ENCODE peak calls at places on chromosome 3, in seven cellular contexts. T, N, F, K, O, R and X are unnamed samples.

GRCh38 chr3:71484452-71484851 is 99.1 kb downstream of the FOXP1 start:
- DNase-seq in T (no peak), N (no peak), F (no peak), K (no peak), O (no peak), R (no peak), X (no peak)

GRCh38 chr3:49673131-49673714 is 928 bp upstream of the APEH start:
- DNase-seq in T (peak), N (no peak), F (peak), K (peak), O (no peak), R (no peak), X (no peak)

GRCh38 chr3:115790759-115791158 is 167.4 kb downstream of the GAP43 start:
- DNase-seq in T (peak), N (no peak), F (peak), K (peak), O (no peak), R (no peak), X (no peak)

GRCh38 chr3:52470920-52471319 is 15.5 kb downstream of the NISCH start:
- DNase-seq in T (no peak), N (no peak), F (no peak), K (no peak), O (no peak), R (no peak), X (no peak)

GRCh38 chr3:141544697-141545096 is 57.9 kb downstream of the RASA2 start:
- DNase-seq in T (no peak), N (no peak), F (no peak), K (no peak), O (no peak), R (no peak), X (no peak)

GRCh38 chr3:127682576-127682975 is 9.8 kb downstream of the ABTB1 start:
- DNase-seq in T (no peak), N (peak), F (no peak), K (no peak), O (no peak), R (no peak), X (peak)

GRCh38 chr3:195918176-195918575 is 9.8 kb upstream of the TNK2 start:
- DNase-seq in T (no peak), N (no peak), F (no peak), K (no peak), O (no peak), R (no peak), X (no peak)

GRCh38 chr3:50246517-50246954 is 10.5 kb downstream of the GNAI2 start:
- DNase-seq in T (peak), N (no peak), F (peak), K (no peak), O (peak), R (no peak), X (no peak)

GRCh38 chr3:50873376-50874157 is 198.8 kb downstream of the DOCK3 start:
- DNase-seq in T (no peak), N (no peak), F (no peak), K (no peak), O (no peak), R (no peak), X (no peak)

GRCh38 chr3:9308298-9308990 is 54.4 kb upstream of the THUMPD3 start:
- DNase-seq in T (no peak), N (no peak), F (no peak), K (no peak), O (no peak), R (peak), X (no peak)

GRCh38 chr3:172685331-172686214 is 25.3 kb downstream of the NCEH1 start:
- DNase-seq in T (peak), N (no peak), F (no peak), K (no peak), O (no peak), R (no peak), X (no peak)

GRCh38 chr3:171417813-171418212 is 42.4 kb downstream of the TNIK start:
- DNase-seq in T (peak), N (no peak), F (peak), K (peak), O (peak), R (no peak), X (no peak)

GRCh38 chr3:23161896-23162570 is 41.1 kb upstream of the UBE2E2 start:
- DNase-seq in T (peak), N (no peak), F (no peak), K (peak), O (no peak), R (no peak), X (no peak)

GRCh38 chr3:65230251-65231140 is 542.7 kb upstream of the ADAMTS9 start:
- DNase-seq in T (no peak), N (no peak), F (no peak), K (no peak), O (no peak), R (no peak), X (no peak)

GRCh38 chr3:10411598-10412332 is 90.9 kb upstream of the SEC13 start:
- DNase-seq in T (no peak), N (no peak), F (no peak), K (no peak), O (no peak), R (no peak), X (no peak)

GRCh38 chr3:113264249-113264648 is 52.9 kb downstream of the BOC start:
- DNase-seq in T (no peak), N (peak), F (no peak), K (no peak), O (no peak), R (peak), X (no peak)

GRCh38 chr3:13189639-13190375 is 116.6 kb upstream of the IQSEC1 start:
- DNase-seq in T (peak), N (no peak), F (peak), K (no peak), O (no peak), R (no peak), X (no peak)

GRCh38 chr3:168925568-168925967 is 737.9 kb downstream of the MECOM start:
- DNase-seq in T (no peak), N (no peak), F (no peak), K (no peak), O (no peak), R (no peak), X (no peak)

GRCh38 chr3:31288641-31289100 is 244.1 kb upstream of the STT3B start:
- DNase-seq in T (peak), N (no peak), F (no peak), K (peak), O (peak), R (no peak), X (peak)

GRCh38 chr3:11548721-11549131 is 95.0 kb downstream of the VGLL4 start:
- DNase-seq in T (peak), N (no peak), F (no peak), K (no peak), O (no peak), R (no peak), X (no peak)

GRCh38 chr3:194397757-194398312 is 1.2 kb downstream of the GP5 start:
- DNase-seq in T (no peak), N (peak), F (no peak), K (no peak), O (no peak), R (no peak), X (no peak)